ENCODE peak calls at places on chromosome 12, in ten cellular contexts. O is AG04450; V is tibial artery; H is adrenal gland; U is small intestine; S is CD8-positive, alpha-beta memory T cell; A is body of pancreas; E is RWPE2; P is fibroblast of lung; I is IMR-90. F is an unnamed sample. For H3K9me3, the result is how much of the 10 kb centered on the place peaks cover.

GRCh38 chr12:11814362-11814761 is 164.9 kb downstream of the ETV6 start:
- DNase-seq in O (peak), U (no peak), A (no peak), I (peak), H (no peak), V (no peak), P (peak), E (no peak), S (no peak), F (no peak)

GRCh38 chr12:23906329-23906728 is 43.1 kb downstream of the SOX5 start:
- DNase-seq in U (no peak), A (peak), H (no peak), V (no peak), P (peak), E (no peak), O (no peak), S (no peak), I (peak), F (no peak)

GRCh38 chr12:97313471-97314190 is 149.0 kb upstream of the RMST start:
- DNase-seq in A (no peak), I (no peak), H (no peak), U (no peak), E (no peak), O (no peak), S (no peak), V (no peak), P (peak), F (no peak)

GRCh38 chr12:42568952-42569916 is 20.3 kb downstream of the PRICKLE1 start:
- DNase-seq in U (peak), O (no peak), S (no peak), E (no peak), I (peak), V (no peak), A (no peak), H (no peak), P (peak), F (no peak)

GRCh38 chr12:118781692-118782091 is 199.6 kb upstream of the SRRM4 start:
- DNase-seq in S (no peak), E (no peak), V (no peak), H (no peak), U (no peak), O (no peak), I (no peak), P (no peak), A (no peak), F (no peak)

GRCh38 chr12:99658950-99659349 is 11.4 kb downstream of the GARIN6 start:
- DNase-seq in A (no peak), E (no peak), O (no peak), U (no peak), V (no peak), I (no peak), S (no peak), P (peak), H (no peak), F (no peak)

GRCh38 chr12:90839340-90839739 is 115.6 kb downstream of the CCER1 start:
- DNase-seq in H (no peak), P (peak), S (no peak), I (no peak), U (no peak), A (no peak), O (no peak), V (no peak), E (no peak), F (no peak)

GRCh38 chr12:5976711-5977110 is 31.7 kb upstream of the ANO2 start:
- DNase-seq in H (no peak), E (no peak), O (no peak), P (no peak), A (no peak), V (no peak), S (no peak), U (no peak), I (no peak), F (no peak)

GRCh38 chr12:127881371-127882140 is 385.4 kb upstream of the TMEM132C start:
- DNase-seq in H (no peak), P (peak), S (no peak), E (no peak), U (no peak), V (no peak), O (no peak), A (no peak), I (no peak), F (no peak)

GRCh38 chr12:62164036-62164435 is 96.2 kb upstream of the USP15 start:
- DNase-seq in H (no peak), S (no peak), P (no peak), I (no peak), U (no peak), E (no peak), O (no peak), V (no peak), A (no peak), F (no peak)

GRCh38 chr12:26704684-26705475 is 128.1 kb downstream of the ITPR2 start:
- DNase-seq in I (peak), E (no peak), O (no peak), V (peak), U (peak), P (peak), H (peak), A (no peak), S (no peak), F (no peak)

GRCh38 chr12:107058190-107058589 is 35.2 kb downstream of the CRY1 start:
- DNase-seq in P (peak), O (no peak), A (no peak), I (no peak), S (no peak), U (peak), H (no peak), E (no peak), V (no peak), F (no peak)

GRCh38 chr12:65208957-65209654 is 39.7 kb downstream of the LEMD3 start:
- DNase-seq in O (no peak), I (no peak), H (no peak), V (no peak), S (no peak), E (no peak), A (no peak), U (no peak), P (no peak), F (no peak)

GRCh38 chr12:15819644-15820437 is 30.7 kb upstream of the EPS8 start:
- DNase-seq in A (no peak), P (no peak), V (no peak), S (no peak), I (no peak), E (no peak), H (no peak), O (no peak), U (peak), F (no peak)

GRCh38 chr12:22919883-22920282 is 294.9 kb downstream of the ETNK1 start:
- DNase-seq in V (no peak), S (no peak), A (no peak), H (no peak), P (no peak), O (no peak), I (no peak), U (peak), E (no peak), F (no peak)

GRCh38 chr12:91127751-91128150 is 16.5 kb upstream of the LUM start:
- DNase-seq in V (no peak), I (peak), U (peak), A (no peak), O (no peak), S (no peak), E (no peak), P (peak), H (no peak), F (no peak)

GRCh38 chr12:93060071-93060665 is 131.1 kb upstream of the EEA1 start:
- DNase-seq in E (no peak), S (no peak), U (no peak), A (no peak), H (no peak), P (no peak), O (no peak), I (no peak), V (no peak), F (no peak)

GRCh38 chr12:92735131-92735721 is 32.4 kb downstream of the PLEKHG7 start:
- DNase-seq in S (no peak), E (no peak), U (no peak), P (peak), O (peak), A (no peak), I (peak), H (no peak), V (no peak), F (peak)

GRCh38 chr12:91111366-91112321 is at the start of gene LUM:
- DNase-seq in O (no peak), H (peak), U (peak), S (no peak), I (peak), V (peak), E (no peak), A (peak), P (peak), F (no peak)

GRCh38 chr12:1171657-1172056 is 180.6 kb downstream of the ERC1 start:
- DNase-seq in V (no peak), P (peak), E (no peak), I (no peak), U (peak), S (no peak), O (no peak), A (no peak), H (no peak), F (no peak)

GRCh38 chr12:128204725-128205124 is 62.2 kb upstream of the TMEM132C start:
- DNase-seq in E (no peak), P (no peak), U (no peak), O (no peak), A (no peak), S (no peak), H (no peak), V (no peak), I (no peak), F (no peak)

GRCh38 chr12:101828463-101829196 is 2.1 kb downstream of the GNPTAB start:
- DNase-seq in H (peak), A (no peak), E (no peak), V (no peak), S (no peak), O (no peak), P (no peak), U (no peak), I (no peak), F (no peak)

GRCh38 chr12:6946033-6946919 is 2.5 kb downstream of the C12orf57 start:
- DNase-seq in U (peak), O (no peak), V (no peak), S (peak), I (no peak), P (no peak), A (peak), E (peak), H (peak), F (peak)

GRCh38 chr12:28209782-28210181 is 19.5 kb downstream of the CCDC91 start:
- DNase-seq in O (no peak), H (no peak), E (no peak), V (no peak), I (no peak), A (no peak), U (no peak), P (no peak), S (no peak), F (no peak)

GRCh38 chr12:78209851-78210493 is 379.3 kb downstream of the NAV3 start:
- DNase-seq in I (peak), V (no peak), O (no peak), H (no peak), A (no peak), U (no peak), S (no peak), P (peak), E (no peak), F (no peak)

GRCh38 chr12:7970475-7971252 is 34.7 kb upstream of the SLC2A3 start:
- DNase-seq in I (peak), U (peak), A (peak), V (peak), H (peak), O (peak), P (peak), E (peak), S (peak), F (peak)

GRCh38 chr12:86741531-86741930 is 485.3 kb upstream of the MGAT4C start:
- DNase-seq in I (peak), V (no peak), E (no peak), H (no peak), P (peak), O (no peak), A (no peak), U (no peak), S (no peak), F (no peak)

GRCh38 chr12:3190101-3190500 is 112.9 kb downstream of the TSPAN9 start:
- DNase-seq in A (no peak), V (no peak), H (no peak), P (no peak), E (no peak), U (peak), S (no peak), I (no peak), O (no peak), F (no peak)

GRCh38 chr12:84069699-84070098 is 842.9 kb downstream of the SLC6A15 start:
- DNase-seq in O (no peak), S (no peak), E (no peak), V (no peak), A (no peak), U (no peak), I (peak), H (no peak), P (peak), F (no peak)

GRCh38 chr12:126767334-126767733 is 1499.6 kb upstream of the TMEM132C start:
- DNase-seq in S (no peak), I (no peak), E (no peak), V (no peak), P (no peak), H (no peak), O (no peak), A (no peak), U (no peak), F (no peak)
- H3K9me3 ChIP-seq in S (under half), I (under half), E (under half), V (under half), P (under half), H (under half), O (under half), A (under half), U (under half), F (under half)

DNA sequence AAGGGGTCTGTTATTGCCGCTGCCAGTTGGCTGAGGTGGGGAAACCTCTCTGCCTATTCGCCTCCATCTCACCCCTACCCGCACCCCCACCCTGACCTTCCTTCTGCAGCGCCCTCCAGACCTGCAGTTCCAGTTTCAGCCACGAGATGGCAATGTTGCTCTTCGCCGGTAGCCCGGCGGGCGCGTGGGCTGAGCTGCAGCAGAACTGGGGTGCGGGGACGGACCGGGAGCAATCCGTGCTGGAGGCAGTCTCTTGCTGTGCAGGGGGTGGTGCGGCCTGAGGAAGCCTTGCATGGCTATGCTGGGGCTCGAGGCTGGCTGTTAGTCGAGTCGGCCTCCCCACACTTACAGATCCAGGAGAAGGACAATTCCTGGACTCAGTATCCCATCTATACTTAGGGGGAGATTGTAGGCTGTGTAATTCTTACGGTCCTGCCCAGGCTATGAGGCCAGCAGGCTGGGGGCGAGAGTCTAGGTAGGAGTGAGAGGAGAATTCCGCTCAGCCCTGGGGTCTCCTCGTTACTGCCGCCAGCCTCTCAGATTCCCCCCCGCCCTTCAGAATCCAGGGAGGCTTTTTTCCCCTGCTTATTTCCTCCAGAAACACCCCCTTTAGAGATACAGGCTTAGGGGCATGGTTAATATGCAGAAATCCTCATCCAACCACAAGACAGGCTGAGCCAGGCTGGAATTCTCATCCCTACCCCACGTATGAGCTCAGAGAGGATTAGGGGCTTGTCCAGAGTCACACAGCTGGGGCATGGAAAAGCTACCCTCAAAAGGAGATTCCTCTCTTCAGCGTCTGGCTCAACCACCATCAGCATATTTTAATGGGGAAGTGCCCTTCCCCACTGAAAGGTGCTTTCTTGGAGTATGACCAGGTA is 118.2 kb downstream of the AACS start:
- DNase-seq in V (peak), E (peak), O (peak), A (peak), U (peak), I (peak), P (peak), H (peak), S (peak), F (peak)
- H3K27ac ChIP-seq in V (no peak), E (no peak), O (no peak), A (no peak), U (no peak), I (no peak), P (no peak), H (no peak), S (no peak), F (no peak)

GRCh38 chr12:87812711-87813110 is 216.5 kb downstream of the C12orf50 start:
- DNase-seq in S (no peak), P (peak), O (no peak), V (no peak), E (no peak), I (no peak), U (no peak), A (no peak), H (no peak), F (no peak)
- H3K9me3 ChIP-seq in S (under half), P (under half), O (under half), V (under half), E (under half), I (under half), U (under half), A (under half), H (under half), F (under half)

GRCh38 chr12:109998904-109999648 is at the start of gene ANKRD13A:
- DNase-seq in E (peak), O (peak), V (peak), A (peak), I (peak), H (peak), S (peak), P (peak), U (peak), F (peak)

GRCh38 chr12:110002691-110003515 is 3.7 kb downstream of the ANKRD13A start:
- DNase-seq in A (no peak), H (no peak), U (no peak), S (no peak), V (no peak), P (peak), I (peak), E (peak), O (no peak), F (peak)

GRCh38 chr12:109999649-109999971 is 380 bp downstream of the ANKRD13A start:
- DNase-seq in I (no peak), S (no peak), P (no peak), O (no peak), U (no peak), E (no peak), A (peak), V (no peak), H (no peak), F (no peak)

GRCh38 chr12:109999983-110000505 is 814 bp downstream of the ANKRD13A start:
- DNase-seq in V (peak), O (no peak), A (peak), I (no peak), H (no peak), P (peak), E (no peak), S (no peak), U (peak), F (peak)

DNA sequence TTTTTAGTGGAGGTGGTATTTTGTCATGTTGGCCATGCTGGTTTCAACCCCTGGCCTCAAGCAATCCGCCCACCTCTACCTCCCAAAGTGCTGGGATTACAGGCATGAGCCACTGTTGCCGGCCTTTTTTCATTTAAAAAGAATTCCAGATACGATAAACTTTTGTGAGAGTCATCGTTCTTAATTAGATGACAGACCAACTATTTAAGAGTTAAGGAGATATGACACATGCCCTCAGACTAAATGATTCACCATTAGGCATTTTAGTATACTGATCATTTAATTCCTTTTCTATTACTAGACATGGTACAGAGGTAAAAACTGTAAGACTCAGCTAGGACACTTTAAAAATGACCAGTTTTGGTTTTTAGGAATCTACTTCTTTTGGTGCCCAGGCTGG is 2.4 kb downstream of the ANKRD13A start:
- DNase-seq in O (no peak), V (no peak), P (peak), I (peak), E (no peak), U (no peak), S (no peak), A (no peak), H (no peak), F (no peak)
- H3K27ac ChIP-seq in O (peak), V (no peak), P (peak), I (peak), E (peak), U (no peak), S (no peak), A (peak), H (peak), F (peak)

F was measured in prostate gland.